ENCODE peak calls at places on chromosomes 3 and 15, in seven cellular contexts. T is fibroblast of lung, X is neural progenitor cell, M is GM23248, K is endothelial cell of umbilical vein, G is astrocyte, V is HCT116. E is an unnamed sample. For H3K9me3, the result is how much of the 10 kb centered on the place peaks cover.

GRCh38 chr15:89090791-89091666 is 2.8 kb downstream of the ABHD2 start:
- DNase-seq in X (no peak), V (no peak), G (peak), T (peak), K (peak), M (peak), E (peak)

GRCh38 chr15:94607176-94607654 is 375.9 kb downstream of the MCTP2 start:
- DNase-seq in G (no peak), V (no peak), K (peak), X (no peak), T (no peak), M (no peak), E (no peak)

GRCh38 chr15:77419050-77419835 is 661 bp downstream of the PEAK1 start:
- DNase-seq in T (peak), G (peak), M (peak), K (no peak), X (peak), V (no peak), E (peak)

GRCh38 chr3:126485956-126486884 is 10.5 kb upstream of the ZXDC start:
- DNase-seq in V (no peak), M (no peak), K (no peak), G (no peak), X (no peak), T (no peak), E (no peak)

GRCh38 chr15:33086500-33087141 is 107.9 kb downstream of the FMN1 start:
- DNase-seq in M (peak), T (peak), K (peak), G (peak), V (peak), X (peak), E (no peak)

GRCh38 chr15:58475573-58476524 is 44.1 kb downstream of the LIPC start:
- DNase-seq in V (no peak), K (peak), M (peak), G (peak), T (peak), X (peak), E (peak)

GRCh38 chr3:8996681-8997121 is 33.4 kb upstream of the RAD18 start:
- DNase-seq in M (peak), G (peak), V (no peak), T (peak), X (peak), K (peak), E (no peak)

GRCh38 chr3:55559651-55560423 is 72.7 kb upstream of the WNT5A start:
- DNase-seq in G (peak), V (no peak), M (no peak), X (no peak), T (peak), K (no peak), E (no peak)

GRCh38 chr15:101732772-101733171 is 8.5 kb upstream of the TARS3 start:
- DNase-seq in V (no peak), G (no peak), X (no peak), K (no peak), T (no peak), M (no peak), E (no peak)

GRCh38 chr3:32832193-32832592 is 14.4 kb downstream of the TRIM71 start:
- DNase-seq in X (no peak), T (no peak), K (no peak), V (no peak), G (no peak), M (no peak), E (no peak)

GRCh38 chr3:50278106-50278867 is 600 bp upstream of the LSMEM2 start:
- DNase-seq in K (no peak), T (no peak), X (no peak), V (no peak), G (no peak), M (no peak), E (no peak)

GRCh38 chr3:100110101-100110500 is 4.2 kb downstream of the FILIP1L start:
- DNase-seq in T (no peak), V (no peak), K (no peak), M (no peak), X (no peak), G (no peak), E (no peak)

GRCh38 chr15:88839146-88839545 is 35.9 kb downstream of the ACAN start:
- DNase-seq in X (no peak), K (no peak), V (no peak), T (no peak), M (no peak), G (no peak), E (no peak)

GRCh38 chr3:123723527-123724168 is 138.8 kb upstream of the HACD2 start:
- DNase-seq in G (peak), M (peak), K (peak), V (peak), T (peak), X (peak), E (peak)

GRCh38 chr3:52046186-52046913 is 10.0 kb downstream of the DUSP7 start:
- DNase-seq in V (peak), T (peak), M (peak), G (peak), X (no peak), K (peak), E (peak)

GRCh38 chr15:43225201-43225949 is 4.6 kb upstream of the EPB42 start:
- DNase-seq in M (peak), K (peak), T (peak), G (peak), V (peak), X (peak), E (peak)

GRCh38 chr3:24344784-24345439 is 149.7 kb downstream of the THRB start:
- DNase-seq in K (no peak), X (no peak), V (no peak), G (peak), T (peak), M (peak), E (no peak)

GRCh38 chr3:159158213-159158612 is 356.4 kb downstream of the MFSD1 start:
- DNase-seq in K (peak), X (peak), T (peak), V (peak), M (no peak), G (no peak), E (no peak)

GRCh38 chr3:151816091-151816604 is 2.2 kb downstream of the AADAC start:
- DNase-seq in X (peak), G (peak), K (peak), T (peak), M (peak), V (no peak), E (peak)

GRCh38 chr15:68672781-68673205 is 94.0 kb downstream of the CORO2B start:
- DNase-seq in T (peak), K (no peak), X (peak), V (no peak), G (no peak), M (peak), E (no peak)

GRCh38 chr15:58553365-58553918 is 121.7 kb downstream of the LIPC start:
- DNase-seq in G (no peak), V (no peak), K (no peak), X (no peak), M (no peak), T (no peak), E (no peak)

GRCh38 chr3:126494831-126495230 is 19.1 kb upstream of the ZXDC start:
- DNase-seq in G (no peak), K (no peak), X (no peak), T (no peak), M (no peak), V (no peak), E (no peak)

GRCh38 chr3:124620600-124621063 is 109.6 kb upstream of the UMPS start:
- DNase-seq in M (peak), X (no peak), T (peak), G (peak), K (peak), V (no peak), E (peak)

GRCh38 chr15:84840255-84840654 is 23.1 kb downstream of the ALPK3 start:
- DNase-seq in G (no peak), K (no peak), X (no peak), V (no peak), M (no peak), T (no peak), E (no peak)

GRCh38 chr3:141610993-141611392 is 124.2 kb downstream of the RASA2 start:
- DNase-seq in M (no peak), X (no peak), T (no peak), G (no peak), K (no peak), V (no peak), E (no peak)

GRCh38 chr15:50810128-50810527 is 44.6 kb upstream of the SPPL2A start:
- DNase-seq in T (no peak), M (peak), K (no peak), G (no peak), X (no peak), V (no peak), E (no peak)

GRCh38 chr3:57094606-57095005 is 34.1 kb downstream of the SPATA12 start:
- DNase-seq in M (peak), G (no peak), T (peak), V (no peak), X (no peak), K (no peak), E (no peak)

GRCh38 chr3:57942872-57943283 is 65.3 kb upstream of the FLNB start:
- DNase-seq in V (no peak), K (no peak), T (no peak), X (no peak), G (no peak), M (peak), E (peak)

GRCh38 chr15:100766225-100767001 is 113.2 kb upstream of the ALDH1A3 start:
- DNase-seq in X (peak), K (no peak), M (no peak), V (no peak), G (no peak), T (no peak), E (no peak)

GRCh38 chr15:29043731-29044485 is 158.1 kb downstream of the APBA2 start:
- DNase-seq in V (no peak), M (no peak), T (peak), X (no peak), K (no peak), G (peak), E (no peak)

GRCh38 chr15:58931985-58932384 is 1.5 kb downstream of the SLTM start:
- DNase-seq in K (peak), M (peak), V (no peak), X (no peak), T (peak), G (peak), E (peak)

GRCh38 chr15:58771621-58772235 is 626 bp downstream of the MINDY2 start:
- DNase-seq in V (no peak), M (peak), X (peak), K (no peak), T (no peak), G (no peak), E (peak)

GRCh38 chr3:23035927-23036640 is 167.0 kb upstream of the UBE2E2 start:
- DNase-seq in M (no peak), X (peak), G (no peak), K (no peak), V (no peak), T (no peak), E (peak)

GRCh38 chr3:196688349-196688748 is 23.7 kb downstream of the CEP19 start:
- DNase-seq in M (peak), K (peak), G (peak), X (no peak), T (peak), V (no peak), E (peak)

GRCh38 chr3:38032328-38032865 is 3.0 kb upstream of the PLCD1 start:
- DNase-seq in M (no peak), V (no peak), G (no peak), X (no peak), T (no peak), K (no peak), E (no peak)

GRCh38 chr3:38028621-38029361 is 651 bp downstream of the PLCD1 start:
- DNase-seq in X (peak), V (no peak), T (no peak), G (no peak), K (no peak), M (peak), E (no peak)

GRCh38 chr3:38031022-38031994 is 1.9 kb upstream of the PLCD1 start:
- DNase-seq in M (peak), T (peak), G (no peak), X (no peak), K (no peak), V (peak), E (peak)

GRCh38 chr3:38029400-38030125 is at the start of gene PLCD1:
- DNase-seq in V (no peak), X (peak), M (peak), K (peak), G (peak), T (peak), E (peak)

GRCh38 chr3:38030126-38031021 is 932 bp upstream of the PLCD1 start:
- DNase-seq in T (no peak), V (no peak), X (no peak), M (peak), G (no peak), K (no peak), E (peak)
- H3K4me3 ChIP-seq in T (peak), V (peak), X (peak), M (peak), G (peak), K (peak), E (no peak)

DNA sequence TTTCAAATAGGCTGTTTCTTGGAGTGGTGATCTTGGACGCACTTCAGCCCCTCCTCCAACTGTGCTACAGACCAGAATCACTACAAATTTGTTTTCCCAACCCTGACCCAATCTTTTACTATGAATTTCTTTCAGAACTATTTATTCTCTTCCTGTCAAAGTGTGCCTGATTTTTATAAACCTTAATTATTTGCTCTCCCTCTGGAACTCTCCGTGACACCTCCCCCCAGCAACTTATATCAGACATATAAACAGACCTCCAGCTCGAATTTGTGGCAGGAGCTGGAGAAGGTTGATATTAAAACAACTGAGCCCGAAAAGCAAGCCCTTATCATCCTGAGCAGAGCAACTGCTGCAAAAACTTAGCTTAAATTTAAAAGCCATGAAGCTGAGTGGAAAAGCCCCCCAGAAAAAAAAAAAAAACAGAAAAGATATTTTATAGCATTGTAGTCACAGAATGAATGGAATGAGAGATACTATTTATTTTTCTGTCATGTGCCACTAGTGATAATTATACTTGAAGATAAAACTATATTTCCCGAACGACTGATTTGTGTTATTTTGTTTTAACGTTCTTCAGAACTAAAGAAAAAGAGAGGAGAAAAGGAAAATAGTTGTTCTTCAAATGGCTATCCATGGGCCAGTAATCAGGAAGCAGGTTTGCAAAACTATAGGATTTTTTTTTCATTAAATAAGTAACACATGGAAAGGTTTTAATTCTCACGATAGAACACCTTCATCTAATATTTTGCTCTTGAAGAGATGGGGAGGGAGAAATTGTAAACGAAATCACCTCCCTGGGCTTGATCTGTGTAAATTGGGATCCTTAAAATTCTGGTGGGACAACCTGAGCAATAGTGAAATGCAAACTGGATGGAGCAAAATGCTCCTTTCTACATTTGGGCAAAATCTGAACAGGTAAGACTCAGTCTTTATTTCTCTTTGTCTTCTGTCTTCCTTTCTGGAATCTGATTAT is 80.8 kb downstream of the NR2F2 start:
- DNase-seq in V (no peak), M (no peak), G (no peak), T (no peak), X (no peak), K (no peak), E (no peak)
- TF ChIP-seq EZH2 in V (no peak), M (no peak), G (no peak), T (no peak), X (no peak), K (no peak), E (no peak)

GRCh38 chr3:187971629-187972028 is 182.3 kb upstream of the LPP start:
- DNase-seq in V (no peak), K (no peak), G (no peak), T (no peak), M (no peak), X (no peak), E (no peak)
- H3K9me3 ChIP-seq in V (under half), K (under half), G (under half), T (under half), M (under half), X (under half), E (under half)

GRCh38 chr3:136893848-136894443 is 31.9 kb downstream of the NCK1 start:
- DNase-seq in G (peak), X (no peak), K (peak), M (peak), T (peak), V (no peak), E (peak)
- H3K4me3 ChIP-seq in G (no peak), X (no peak), K (peak), M (peak), T (no peak), V (no peak), E (no peak)

GRCh38 chr15:40322531-40323238 is 807 bp upstream of the INAFM2 start:
- DNase-seq in K (no peak), M (no peak), X (no peak), G (no peak), V (no peak), T (no peak), E (no peak)
- TF ChIP-seq EZH2 in K (peak), M (no peak), X (no peak), G (no peak), V (no peak), T (no peak), E (no peak)

DNA sequence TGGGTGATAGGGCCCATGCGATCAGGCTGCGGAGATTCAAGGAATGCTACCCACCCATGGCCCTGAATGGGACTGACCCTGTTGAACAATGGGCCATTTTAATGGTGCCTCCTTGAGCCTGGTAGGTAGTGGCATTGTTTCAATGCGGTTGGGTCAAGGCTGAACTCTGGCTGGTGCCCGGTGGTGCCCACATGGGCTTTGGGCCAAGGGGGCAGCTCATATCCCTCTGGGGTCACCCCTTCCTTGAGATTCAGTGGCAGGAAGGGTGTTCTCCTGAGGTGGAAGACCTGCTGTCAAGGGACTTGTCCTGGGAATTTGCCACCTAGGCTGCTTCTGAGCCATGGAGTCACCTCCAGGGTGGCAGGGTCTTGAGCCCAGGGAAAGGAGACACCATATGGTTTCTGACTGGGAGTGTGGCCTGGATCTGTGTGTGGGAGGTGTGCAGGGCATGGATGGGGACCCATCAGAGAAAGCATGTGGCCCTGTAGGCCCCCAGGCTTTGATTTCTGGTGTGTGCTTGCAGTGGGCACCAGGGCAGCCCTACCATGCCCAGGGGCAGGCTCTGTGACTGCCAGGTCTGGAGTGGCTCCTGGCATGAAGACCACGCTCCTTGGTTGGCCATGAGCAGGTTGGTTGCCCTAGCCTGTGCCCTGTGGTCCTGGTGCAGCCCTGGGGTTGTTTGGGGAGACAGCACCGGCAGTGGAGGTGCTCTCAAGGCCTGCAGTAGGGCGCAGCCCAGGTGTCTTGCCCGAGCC is 199.9 kb downstream of the UBE3A start:
- DNase-seq in M (no peak), K (no peak), V (no peak), X (no peak), T (no peak), G (no peak), E (no peak)
- H3K9me3 ChIP-seq in M (under half), K (under half), V (under half), X (under half), T (under half), G (under half), E (under half)

GRCh38 chr15:45777781-45778180 is 143.0 kb downstream of the SQOR start:
- DNase-seq in K (no peak), X (no peak), G (no peak), T (no peak), M (no peak), V (no peak), E (no peak)

GRCh38 chr15:45773149-45773548 is 138.3 kb downstream of the SQOR start:
- DNase-seq in V (no peak), K (no peak), T (no peak), M (no peak), X (no peak), G (no peak), E (no peak)

GRCh38 chr15:45780352-45780751 is 145.5 kb downstream of the SQOR start:
- DNase-seq in G (no peak), K (no peak), M (no peak), V (no peak), X (no peak), T (no peak), E (no peak)

GRCh38 chr15:45776772-45777171 is 141.9 kb downstream of the SQOR start:
- DNase-seq in X (no peak), T (no peak), M (no peak), G (no peak), K (no peak), V (no peak), E (no peak)
- H3K4me3 ChIP-seq in X (no peak), T (no peak), M (no peak), G (no peak), K (no peak), V (no peak), E (no peak)

GRCh38 chr3:10328460-10329071 is 7.7 kb upstream of the SEC13 start:
- DNase-seq in K (no peak), X (no peak), T (no peak), M (no peak), G (no peak), V (no peak), E (no peak)

GRCh38 chr3:10331320-10331719 is 10.4 kb upstream of the SEC13 start:
- DNase-seq in M (no peak), V (no peak), X (no peak), T (no peak), G (no peak), K (no peak), E (no peak)

GRCh38 chr3:10329495-10330015 is 8.6 kb upstream of the SEC13 start:
- DNase-seq in T (no peak), X (no peak), V (no peak), G (no peak), M (no peak), K (no peak), E (no peak)

GRCh38 chr3:10330319-10330718 is 9.4 kb upstream of the SEC13 start:
- DNase-seq in M (no peak), V (no peak), K (no peak), X (no peak), T (no peak), G (no peak), E (no peak)

GRCh38 chr3:10327592-10327991 is 6.7 kb upstream of the SEC13 start:
- DNase-seq in T (no peak), V (no peak), G (no peak), M (no peak), X (no peak), K (no peak), E (no peak)
- TF ChIP-seq EZH2 in T (no peak), V (no peak), G (no peak), M (no peak), X (no peak), K (no peak), E (peak)

GRCh38 chr3:186209810-186210752 is 101.2 kb upstream of the ETV5 start:
- DNase-seq in T (peak), M (peak), K (no peak), G (peak), X (peak), V (no peak), E (peak)
- H3K9me3 ChIP-seq in T (under half), M (under half), K (under half), G (under half), X (under half), V (under half), E (under half)

E was measured in PC-9.